ENCODE peak calls at places on chromosomes 13 and 19, in seven cellular contexts. E, G, N, H, V, U and D are unnamed samples.

GRCh38 chr19:46599716-46600392 is 1.3 kb upstream of the CALM3 start:
- DNase-seq in V (no peak), N (no peak), E (no peak), G (peak), H (no peak), U (no peak), D (no peak)

GRCh38 chr19:5903054-5903501 is 512 bp downstream of the NDUFA11 start:
- DNase-seq in H (no peak), N (no peak), V (peak), E (no peak), U (no peak), G (no peak), D (no peak)

GRCh38 chr19:48296963-48297734 is 27.3 kb downstream of the ZNF114 start:
- DNase-seq in E (no peak), V (no peak), U (no peak), N (no peak), H (no peak), G (no peak), D (no peak)

GRCh38 chr19:35260694-35261304 is 8.0 kb upstream of the USF2 start:
- DNase-seq in V (no peak), N (peak), H (no peak), E (peak), U (no peak), G (no peak), D (no peak)

GRCh38 chr13:58051807-58052375 is 420.3 kb downstream of the PCDH17 start:
- DNase-seq in V (no peak), E (no peak), H (no peak), G (no peak), U (no peak), N (no peak), D (no peak)

GRCh38 chr13:59641261-59641660 is 522.5 kb downstream of the DIAPH3 start:
- DNase-seq in N (no peak), H (no peak), E (no peak), U (no peak), G (no peak), V (no peak), D (no peak)

GRCh38 chr19:5837768-5838364 is 1.6 kb downstream of the FUT6 start:
- DNase-seq in N (no peak), U (no peak), E (no peak), H (no peak), V (no peak), G (no peak), D (no peak)

GRCh38 chr13:48151343-48151742 is 56.4 kb upstream of the MED4 start:
- DNase-seq in N (no peak), U (no peak), V (no peak), E (no peak), H (no peak), G (no peak), D (no peak)

GRCh38 chr19:28940751-28941500 is 272.0 kb downstream of the UQCRFS1 start:
- DNase-seq in U (no peak), H (no peak), E (no peak), N (no peak), G (no peak), V (peak), D (no peak)

GRCh38 chr13:31591834-31592233 is 147.5 kb upstream of the RXFP2 start:
- DNase-seq in U (no peak), N (no peak), G (no peak), E (no peak), V (no peak), H (no peak), D (no peak)

GRCh38 chr19:12834976-12835757 is 788 bp upstream of the RTBDN start:
- DNase-seq in U (no peak), H (no peak), G (peak), E (no peak), N (peak), V (no peak), D (no peak)
- H3K4me3 ChIP-seq in U (no peak), H (peak), G (peak), E (no peak), N (no peak), V (no peak), D (no peak)

GRCh38 chr13:99227909-99228688 is 27.4 kb downstream of the UBAC2 start:
- DNase-seq in G (no peak), E (no peak), V (no peak), H (no peak), U (no peak), N (no peak), D (no peak)

GRCh38 chr13:99227331-99227900 is 26.8 kb downstream of the UBAC2 start:
- DNase-seq in H (no peak), G (no peak), N (no peak), V (no peak), U (no peak), E (no peak), D (no peak)

GRCh38 chr13:99228737-99229691 is 28.4 kb downstream of the UBAC2 start:
- DNase-seq in E (no peak), H (no peak), N (no peak), V (peak), U (peak), G (no peak), D (no peak)

GRCh38 chr13:99230991-99231390 is 27.2 kb downstream of the GPR18 start:
- DNase-seq in V (no peak), G (no peak), U (no peak), N (no peak), H (no peak), E (no peak), D (no peak)

GRCh38 chr13:99231726-99232125 is 26.5 kb downstream of the GPR18 start:
- DNase-seq in U (no peak), H (no peak), E (no peak), N (no peak), G (no peak), V (no peak), D (no peak)
- H3K27ac ChIP-seq in U (no peak), H (no peak), E (no peak), N (no peak), G (no peak), V (no peak), D (no peak)

DNA sequence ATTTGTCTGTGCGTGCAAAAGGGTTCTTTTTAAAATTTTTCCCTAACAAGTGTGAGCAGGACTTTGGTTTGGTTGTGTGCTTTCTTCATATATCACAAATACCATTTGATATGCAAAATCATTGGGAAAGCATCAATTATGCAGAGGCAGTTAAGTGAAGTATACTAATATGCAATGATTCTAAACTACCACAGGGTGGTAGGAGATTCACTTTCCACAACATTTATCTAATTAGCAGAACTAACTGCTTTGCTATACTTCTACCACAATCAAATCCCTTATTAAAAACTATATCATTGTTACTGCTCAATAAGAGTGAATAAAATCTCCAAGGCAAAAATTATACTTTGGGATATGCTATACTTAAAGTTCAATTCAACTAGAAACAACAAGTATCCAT is 2738.9 kb upstream of the PCDH20 start:
- DNase-seq in E (no peak), G (peak), H (no peak), V (peak), U (no peak), N (no peak), D (no peak)
- TF ChIP-seq CTCF in E (no peak), G (no peak), H (no peak), V (no peak), U (no peak), N (no peak), D (no peak)

GRCh38 chr19:16623066-16623465 is 4.9 kb downstream of the MED26 start:
- DNase-seq in H (no peak), U (no peak), N (no peak), G (no peak), V (no peak), E (no peak), D (no peak)
- H3K4me3 ChIP-seq in H (no peak), U (no peak), N (no peak), G (no peak), V (no peak), E (no peak), D (no peak)

GRCh38 chr13:112066624-112067004 is 335 bp upstream of the SOX1 start:
- DNase-seq in H (no peak), N (peak), E (no peak), V (peak), U (no peak), G (no peak), D (no peak)

GRCh38 chr13:112069063-112069726 is 2.2 kb downstream of the SOX1 start:
- DNase-seq in E (no peak), G (no peak), V (no peak), H (no peak), N (no peak), U (no peak), D (no peak)

GRCh38 chr13:112068531-112069062 is 1.6 kb downstream of the SOX1 start:
- DNase-seq in G (no peak), N (no peak), E (peak), H (no peak), U (no peak), V (no peak), D (no peak)

GRCh38 chr13:112067121-112067741 is at the start of gene SOX1:
- DNase-seq in N (no peak), H (no peak), U (no peak), V (peak), G (no peak), E (peak), D (no peak)

GRCh38 chr13:112067871-112068305 is 939 bp downstream of the SOX1 start:
- DNase-seq in V (peak), H (no peak), E (peak), G (no peak), U (no peak), N (no peak), D (no peak)
- H3K27ac ChIP-seq in V (no peak), H (no peak), E (no peak), G (no peak), U (no peak), N (no peak), D (no peak)

DNA sequence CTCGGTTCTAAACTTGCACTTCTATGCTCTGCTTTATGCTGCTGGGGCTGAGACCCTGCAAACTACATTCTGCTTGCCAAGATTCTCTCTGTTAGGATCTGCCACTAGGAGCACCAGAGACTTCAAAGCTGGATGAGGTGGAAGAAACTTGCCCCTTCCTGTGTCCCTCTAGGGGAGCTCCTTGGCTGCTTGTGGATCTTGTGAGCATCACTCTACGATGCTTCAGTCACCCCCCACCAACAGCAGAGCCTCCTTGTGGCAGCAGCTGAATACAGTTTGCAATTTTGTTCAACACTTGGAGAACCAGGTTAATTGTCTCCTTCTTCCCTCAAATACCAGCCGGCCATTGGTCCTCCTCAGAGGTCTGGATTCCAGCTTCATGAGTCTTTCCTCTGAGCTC is 310.6 kb downstream of the FGF14 start:
- DNase-seq in U (no peak), H (no peak), N (no peak), V (peak), G (peak), E (no peak), D (no peak)
- TF ChIP-seq CTCF in U (peak), H (no peak), N (no peak), V (no peak), G (no peak), E (no peak), D (no peak)

GRCh38 chr19:51022526-51022925 is 3.0 kb upstream of the KLK10 start:
- DNase-seq in V (no peak), H (no peak), U (no peak), G (no peak), E (no peak), N (no peak), D (no peak)
- H3K4me3 ChIP-seq in V (no peak), H (no peak), U (no peak), G (no peak), E (no peak), N (no peak), D (no peak)

GRCh38 chr19:1421218-1421957 is 14.0 kb downstream of the DAZAP1 start:
- DNase-seq in V (no peak), G (no peak), E (no peak), U (no peak), H (no peak), N (no peak), D (no peak)
- H3K27ac ChIP-seq in V (no peak), G (no peak), E (no peak), U (no peak), H (peak), N (no peak), D (no peak)

GRCh38 chr13:109567315-109567714 is 219.1 kb downstream of the IRS2 start:
- DNase-seq in V (no peak), G (no peak), N (no peak), U (no peak), H (no peak), E (no peak), D (no peak)
- TF ChIP-seq CTCF in V (peak), G (no peak), N (no peak), U (no peak), H (no peak), E (no peak), D (no peak)